ENCODE peak calls at places on chromosomes 2 and 18, in four cellular contexts. U is neural crest cell, R is breast epithelium, T is WERI-Rb-1. F is an unnamed sample.

GRCh38 chr18:35998967-35999366 is 26.5 kb downstream of the RMP24 start:
- DNase-seq in U (no peak), R (no peak), T (no peak), F (no peak)

GRCh38 chr2:217142649-217143266 is 282.9 kb upstream of the TNP1 start:
- DNase-seq in U (peak; percentile 32), R (no peak), T (peak; percentile 64), F (no peak)

GRCh38 chr2:236214331-236214995 is 46.3 kb upstream of the GBX2 start:
- DNase-seq in U (no peak), R (no peak), T (no peak), F (no peak)

GRCh38 chr2:128315122-128315828 is 3.4 kb downstream of the HS6ST1 start:
- DNase-seq in U (no peak), R (peak; percentile 15), T (no peak), F (no peak)

GRCh38 chr2:9315280-9315847 is 108.0 kb downstream of the ITGB1BP1 start:
- DNase-seq in U (no peak), R (no peak), T (no peak), F (no peak)

GRCh38 chr2:100731535-100731981 is 88.4 kb upstream of the NPAS2 start:
- DNase-seq in U (no peak), R (no peak), T (no peak), F (no peak)

GRCh38 chr18:49301608-49302007 is 158.8 kb downstream of the DYM start:
- DNase-seq in U (no peak), R (no peak), T (no peak), F (no peak)

GRCh38 chr2:6823111-6823510 is 42.6 kb downstream of the CMPK2 start:
- DNase-seq in U (no peak), R (no peak), T (no peak), F (no peak)

GRCh38 chr18:51153659-51154371 is 43.7 kb downstream of the MEX3C start:
- DNase-seq in U (no peak), R (no peak), T (no peak), F (no peak)

GRCh38 chr2:107064750-107065149 is 178.8 kb upstream of the ST6GAL2 start:
- DNase-seq in U (no peak), R (no peak), T (no peak), F (no peak)

GRCh38 chr2:72895759-72896281 is 8.6 kb downstream of the SPR start:
- DNase-seq in U (no peak), R (no peak), T (peak; percentile 81), F (no peak)

GRCh38 chr2:146119586-146119985 is 1599.7 kb upstream of the ZEB2 start:
- DNase-seq in U (no peak), R (no peak), T (no peak), F (no peak)

GRCh38 chr2:109247340-109247739 is 118.3 kb downstream of the SH3RF3 start:
- DNase-seq in U (no peak), R (no peak), T (no peak), F (no peak)

GRCh38 chr18:65459741-65460140 is 291.1 kb upstream of the CDH7 start:
- DNase-seq in U (no peak), R (no peak), T (no peak), F (no peak)

GRCh38 chr2:132593171-132593570 is 76.8 kb downstream of the LYPD1 start:
- DNase-seq in U (no peak), R (no peak), T (no peak), F (no peak)

GRCh38 chr2:84906900-84907714 is 1.7 kb downstream of the TMSB10 start:
- DNase-seq in U (no peak), R (peak; percentile 50), T (no peak), F (no peak)

GRCh38 chr18:77321823-77322805 is 72.5 kb downstream of the GALR1 start:
- DNase-seq in U (no peak), R (no peak), T (peak; percentile 47), F (no peak)

GRCh38 chr18:31667185-31667584 is 17.2 kb downstream of the B4GALT6 start:
- DNase-seq in U (no peak), R (no peak), T (no peak), F (no peak)

GRCh38 chr2:46787315-46787714 is 128.3 kb downstream of the MCFD2 start:
- DNase-seq in U (no peak), R (no peak), T (no peak), F (no peak)

GRCh38 chr2:170530803-170531564 is 184.2 kb upstream of the SP5 start:
- DNase-seq in U (no peak), R (no peak), T (no peak), F (no peak)

GRCh38 chr18:69580107-69580506 is 179.4 kb downstream of the DOK6 start:
- DNase-seq in U (no peak), R (no peak), T (no peak), F (no peak)

GRCh38 chr2:177767768-177768167 is 304.8 kb downstream of the PDE11A start:
- DNase-seq in U (no peak), R (no peak), T (no peak), F (no peak)

GRCh38 chr2:203072371-203072770 is 57.7 kb downstream of the NBEAL1 start:
- DNase-seq in U (no peak), R (no peak), T (no peak), F (no peak)

GRCh38 chr2:233997726-233998125 is 52.8 kb upstream of the SPP2 start:
- DNase-seq in U (no peak), R (no peak), T (no peak), F (no peak)

GRCh38 chr2:206423147-206423546 is 20.2 kb upstream of the ADAM23 start:
- DNase-seq in U (no peak), R (no peak), T (no peak), F (no peak)

GRCh38 chr2:18500333-18500732 is 60.1 kb downstream of the RDH14 start:
- DNase-seq in U (no peak), R (no peak), T (no peak), F (no peak)

GRCh38 chr2:172943563-172943962 is 132.1 kb upstream of the MAP3K20 start:
- DNase-seq in U (no peak), R (no peak), T (no peak), F (no peak)

GRCh38 chr2:234420406-234420805 is 76.5 kb downstream of the ARL4C start:
- DNase-seq in U (no peak), R (no peak), T (no peak), F (no peak)

GRCh38 chr2:191818725-191819333 is 28.1 kb downstream of the CAVIN2 start:
- DNase-seq in U (no peak), R (no peak), T (no peak), F (no peak)

GRCh38 chr18:76364282-76365259 is 130.5 kb downstream of the ZNF516 start:
- DNase-seq in U (no peak), R (no peak), T (no peak), F (no peak)

GRCh38 chr18:13464432-13465125 is 246.0 kb downstream of the LDLRAD4 start:
- DNase-seq in U (no peak), R (peak; percentile 32), T (no peak), F (no peak)

GRCh38 chr2:84894131-84894586 is 11.3 kb upstream of the TMSB10 start:
- DNase-seq in U (no peak), R (no peak), T (peak; percentile 57), F (no peak)

GRCh38 chr18:35376393-35376741 is 770 bp downstream of the ZNF396 start:
- DNase-seq in U (peak; percentile 7), R (peak; percentile 22), T (peak; percentile 35), F (no peak)

GRCh38 chr2:176132397-176133086 is 3.0 kb downstream of the HOXD8 start:
- DNase-seq in U (no peak), R (no peak), T (peak; percentile 69), F (no peak)

GRCh38 chr18:73520229-73520628 is 627.4 kb downstream of the FBXO15 start:
- DNase-seq in U (no peak), R (no peak), T (peak; percentile 47), F (no peak)

GRCh38 chr2:238998775-238999174 is 150.9 kb downstream of the TWIST2 start:
- DNase-seq in U (no peak), R (no peak), T (no peak), F (no peak)

GRCh38 chr2:86038291-86039081 is 67.2 kb downstream of the POLR1A start:
- DNase-seq in U (no peak), R (no peak), T (no peak), F (no peak)

GRCh38 chr18:8726963-8727730 is 21.8 kb downstream of the MTCL1 start:
- DNase-seq in U (no peak), R (no peak), T (no peak), F (no peak)

GRCh38 chr2:54497738-54498680 is 41.9 kb downstream of the SPTBN1 start:
- DNase-seq in U (no peak), R (no peak), T (peak; percentile 31), F (no peak)
- TF ChIP-seq CTCF in U (peak; percentile 47), R (no peak), T (peak; percentile 59), F (no peak)

DNA sequence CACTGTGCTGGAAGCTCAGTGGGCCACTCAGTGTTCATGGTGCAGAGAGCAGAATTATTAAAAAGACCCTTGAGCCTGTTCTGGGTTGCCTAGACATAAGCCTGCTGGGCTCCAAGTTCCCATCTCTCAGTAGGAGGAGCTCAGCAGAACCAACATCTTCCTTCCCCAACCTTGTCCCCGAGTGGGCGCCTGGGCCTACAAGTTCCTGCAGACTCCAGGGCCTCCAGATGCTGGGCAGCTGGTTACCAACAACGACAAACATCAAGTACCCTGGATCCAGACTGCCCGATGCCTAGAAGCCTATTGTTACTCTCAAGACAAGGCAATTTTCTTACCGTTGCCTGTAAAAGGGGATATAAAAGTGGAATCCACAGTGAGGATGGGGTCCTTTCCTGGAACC is 214.2 kb downstream of the HAUS1 start:
- DNase-seq in U (no peak), R (no peak), T (no peak), F (no peak)
- TF ChIP-seq CTCF in U (no peak), R (no peak), T (no peak), F (no peak)

DNA sequence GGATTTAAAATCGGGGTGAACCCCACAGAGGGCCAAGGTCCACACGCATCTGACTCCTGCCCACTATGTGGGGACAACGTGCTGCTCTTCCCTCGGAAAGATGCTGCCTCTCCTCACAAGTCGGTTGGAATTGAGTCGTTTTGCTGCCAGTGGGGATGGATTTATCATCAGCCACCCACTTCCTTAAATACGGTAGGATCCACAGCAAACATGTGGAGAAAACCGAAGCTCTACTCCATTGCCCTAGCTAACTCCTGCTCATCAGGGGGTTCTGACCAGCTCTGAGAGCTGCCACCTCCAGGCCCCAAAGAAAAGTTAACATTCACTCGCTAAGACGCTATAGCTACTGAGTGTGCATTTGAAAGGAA is 80.9 kb downstream of the CHRNA1 start:
- DNase-seq in U (no peak), R (no peak), T (no peak), F (no peak)
- TF ChIP-seq CTCF in U (no peak), R (no peak), T (no peak), F (no peak)

GRCh38 chr2:44937688-44938240 is 3.7 kb upstream of the SIX3 start:
- DNase-seq in U (no peak), R (no peak), T (peak; percentile 97), F (no peak)
- TF ChIP-seq CTCF in U (no peak), R (no peak), T (peak; percentile 64), F (no peak)

DNA sequence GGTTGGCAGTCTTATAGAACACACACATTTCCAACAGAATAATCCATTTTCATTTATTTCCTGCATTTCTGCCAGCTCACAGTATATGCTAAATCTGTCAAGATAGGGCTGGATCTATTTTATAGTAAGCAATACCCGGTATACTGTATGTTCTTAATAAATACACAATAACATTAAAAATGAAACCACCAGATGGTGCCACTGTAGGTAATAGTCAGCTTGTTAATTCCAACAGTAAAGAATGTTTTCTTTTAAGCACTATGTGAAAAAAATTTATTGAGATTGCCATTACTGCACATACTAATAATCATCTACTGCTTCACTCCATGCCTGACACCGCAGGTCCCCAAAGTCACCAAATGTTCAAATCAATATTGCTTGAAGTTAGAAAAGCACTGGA is 131.4 kb upstream of the PGAP1 start:
- DNase-seq in U (no peak), R (no peak), T (no peak), F (no peak)
- TF ChIP-seq CTCF in U (no peak), R (no peak), T (no peak), F (no peak)

GRCh38 chr2:160087854-160088745 is 25.7 kb upstream of the PLA2R1 start:
- DNase-seq in U (no peak), R (no peak), T (peak; percentile 21), F (no peak)
- TF ChIP-seq CTCF in U (peak; percentile 34), R (no peak), T (peak; percentile 49), F (no peak)

F was measured in mesothelial cell of epicardium.